ENCODE peak calls at places on chromosomes 4 and X, in seven cellular contexts. G, Z, K, M, D, Q and J are unnamed samples.
A peak's percentile ranks its signal among the peaks of the same experiment; 100 is the strongest.

GRCh38 chrX:20144491-20144890 is 2.9 kb upstream of the EIF1AX start:
- DNase-seq in Z (peak; percentile 73), M (peak; percentile 21), Q (peak; percentile 73), D (no peak), K (no peak), G (peak; percentile 66), J (no peak)

GRCh38 chr4:174521800-174522182 is 497 bp downstream of the HPGD start:
- DNase-seq in Q (peak; percentile 45), G (peak; percentile 15), Z (peak; percentile 22), K (peak; percentile 42), D (peak; percentile 57), M (no peak), J (peak; percentile 27)

GRCh38 chr4:42630908-42631307 is 26.0 kb downstream of the ATP8A1 start:
- DNase-seq in M (no peak), Z (no peak), D (no peak), K (no peak), Q (peak; percentile 64), G (no peak), J (no peak)

GRCh38 chr4:1297023-1297395 is 7.3 kb downstream of the MAEA start:
- DNase-seq in K (no peak), Q (no peak), Z (no peak), G (no peak), M (no peak), D (no peak), J (no peak)

GRCh38 chrX:2589186-2590020 is 88.6 kb upstream of the DHRSX start:
- DNase-seq in K (no peak), Q (peak; percentile 36), Z (peak; percentile 97), D (no peak), G (peak; percentile 61), M (no peak), J (no peak)

GRCh38 chrX:71532078-71532752 is 689 bp upstream of the OGT start:
- DNase-seq in G (peak; percentile 75), K (no peak), Q (peak; percentile 58), Z (peak; percentile 55), M (peak; percentile 38), D (peak; percentile 41), J (peak; percentile 85)

GRCh38 chr4:86603486-86603885 is 9.4 kb downstream of the PTPN13 start:
- DNase-seq in K (no peak), G (no peak), Q (no peak), M (no peak), Z (no peak), D (no peak), J (no peak)

GRCh38 chrX:15447985-15448639 is 45.0 kb downstream of the PIR start:
- DNase-seq in M (no peak), G (peak; percentile 49), D (no peak), Z (peak; percentile 23), K (no peak), Q (no peak), J (no peak)

GRCh38 chr4:140764785-140765392 is 8.7 kb upstream of the TBC1D9 start:
- DNase-seq in K (peak; percentile 48), Q (no peak), Z (peak; percentile 5), D (no peak), M (no peak), G (peak; percentile 2), J (peak; percentile 73)

GRCh38 chrX:44035576-44035975 is 62.4 kb upstream of the NDP start:
- DNase-seq in G (peak; percentile 67), Q (no peak), K (no peak), M (no peak), D (no peak), Z (no peak), J (no peak)

GRCh38 chrX:109472939-109473713 is 8.8 kb downstream of the GUCY2F start:
- DNase-seq in Z (peak; percentile 51), G (peak; percentile 66), D (peak; percentile 8), M (peak; percentile 7), K (peak; percentile 78), Q (peak; percentile 28), J (no peak)

GRCh38 chr4:38753021-38753806 is 29.6 kb downstream of the TLR10 start:
- DNase-seq in M (peak; percentile 99), Q (no peak), K (peak; percentile 97), G (peak; percentile 98), Z (peak; percentile 91), D (no peak), J (peak; percentile 89)

GRCh38 chr4:119026662-119027444 is 108.8 kb upstream of the MYOZ2 start:
- DNase-seq in Z (no peak), K (peak; percentile 19), M (no peak), Q (no peak), D (no peak), G (peak; percentile 12), J (no peak)

GRCh38 chr4:25900310-25900709 is 13.7 kb upstream of the SMIM20 start:
- DNase-seq in Q (peak; percentile 43), G (peak; percentile 61), D (no peak), Z (no peak), K (no peak), M (no peak), J (no peak)

GRCh38 chr4:154084864-154085263 is 296.0 kb upstream of the SFRP2 start:
- DNase-seq in Z (peak; percentile 78), M (no peak), K (no peak), Q (peak; percentile 67), D (no peak), G (peak; percentile 45), J (no peak)

GRCh38 chr4:133929540-133929939 is 272.0 kb downstream of the PABPC4L start:
- DNase-seq in G (no peak), Q (no peak), Z (no peak), K (no peak), M (peak; percentile 21), D (no peak), J (no peak)

GRCh38 chr4:78297075-78297815 is 240.1 kb downstream of the FRAS1 start:
- DNase-seq in Z (no peak), K (no peak), D (peak; percentile 16), G (peak; percentile 62), Q (no peak), M (peak; percentile 84), J (no peak)

GRCh38 chr4:75630174-75630931 is at the start of gene CDKL2:
- DNase-seq in Z (peak; percentile 64), K (peak; percentile 97), D (peak; percentile 83), Q (peak; percentile 80), M (peak; percentile 55), G (peak; percentile 53), J (peak; percentile 83)

GRCh38 chr4:53586121-53586816 is 5.0 kb downstream of the LNX1 start:
- DNase-seq in M (peak; percentile 96), G (peak; percentile 97), Q (peak; percentile 71), D (no peak), Z (peak; percentile 74), K (no peak), J (no peak)

GRCh38 chr4:133320576-133321170 is 171.6 kb downstream of the PCDH10 start:
- DNase-seq in D (peak; percentile 43), Z (peak; percentile 11), M (peak; percentile 42), K (peak; percentile 60), Q (peak; percentile 52), G (peak; percentile 36), J (no peak)

GRCh38 chr4:176660561-176660960 is 132.2 kb downstream of the VEGFC start:
- DNase-seq in G (peak; percentile 15), Z (no peak), D (no peak), Q (peak; percentile 46), M (no peak), K (peak; percentile 61), J (no peak)

GRCh38 chr4:175530655-175531054 is 281.4 kb downstream of the GPM6A start:
- DNase-seq in G (no peak), D (no peak), M (no peak), K (no peak), Z (no peak), Q (no peak), J (no peak)

GRCh38 chr4:128315756-128316520 is 28.3 kb upstream of the PGRMC2 start:
- DNase-seq in D (no peak), M (no peak), K (no peak), Q (no peak), Z (peak; percentile 59), G (no peak), J (no peak)

GRCh38 chrX:109974906-109975655 is 27.8 kb upstream of the TMEM164 start:
- DNase-seq in G (no peak), M (no peak), D (no peak), Z (no peak), Q (peak; percentile 3), K (no peak), J (no peak)

GRCh38 chr4:79650794-79651431 is 242.9 kb upstream of the GK2 start:
- DNase-seq in K (peak; percentile 30), D (no peak), G (peak; percentile 62), M (peak; percentile 93), Z (peak; percentile 44), Q (no peak), J (no peak)

GRCh38 chrX:107505223-107505622 is 55.8 kb downstream of the FRMPD3 start:
- DNase-seq in G (no peak), Q (peak; percentile 62), M (no peak), Z (no peak), D (no peak), K (no peak), J (no peak)

GRCh38 chrX:107507093-107507743 is 57.8 kb downstream of the FRMPD3 start:
- DNase-seq in G (no peak), Z (no peak), K (peak; percentile 15), Q (no peak), D (no peak), M (no peak), J (no peak)

GRCh38 chrX:107507744-107508117 is 58.3 kb downstream of the FRMPD3 start:
- DNase-seq in Z (no peak), Q (no peak), D (no peak), M (no peak), G (no peak), K (no peak), J (no peak)

GRCh38 chrX:107508925-107509324 is 59.5 kb downstream of the FRMPD3 start:
- DNase-seq in Z (no peak), M (no peak), D (no peak), G (no peak), K (peak; percentile 7), Q (no peak), J (no peak)

GRCh38 chrX:107506596-107507031 is 57.2 kb downstream of the FRMPD3 start:
- DNase-seq in K (peak; percentile 65), Z (no peak), D (no peak), M (no peak), Q (no peak), G (no peak), J (no peak)
- TF ChIP-seq EZH2 in K (no peak), Z (peak; percentile 15), D (no peak), M (no peak), Q (no peak), G (no peak), J (no peak)

GRCh38 chr4:8280158-8280875 is 10.8 kb downstream of the HTRA3 start:
- DNase-seq in D (no peak), G (no peak), M (no peak), Z (no peak), Q (no peak), K (no peak), J (no peak)
- H3K4me1 ChIP-seq in D (no peaks in the 10 kb centered on the region), G (peaks cover 33% of the 10 kb centered on the region), M (peaks cover 23% of the 10 kb centered on the region), Z (peaks cover 8% of the 10 kb centered on the region), Q (peaks cover 24% of the 10 kb centered on the region), K (no peaks in the 10 kb centered on the region), J (no peaks in the 10 kb centered on the region)

GRCh38 chr4:108037884-108038283 is 48.2 kb downstream of the HADH start:
- DNase-seq in D (no peak), Q (no peak), M (no peak), G (peak; percentile 23), K (no peak), Z (no peak), J (no peak)
- H2AFZ ChIP-seq in D (no peak overlapping the region), Q (no peak overlapping the region), M (no peak overlapping the region), G (no peak overlapping the region), K (no peak overlapping the region), Z (no peak overlapping the region), J (no peak overlapping the region)

DNA sequence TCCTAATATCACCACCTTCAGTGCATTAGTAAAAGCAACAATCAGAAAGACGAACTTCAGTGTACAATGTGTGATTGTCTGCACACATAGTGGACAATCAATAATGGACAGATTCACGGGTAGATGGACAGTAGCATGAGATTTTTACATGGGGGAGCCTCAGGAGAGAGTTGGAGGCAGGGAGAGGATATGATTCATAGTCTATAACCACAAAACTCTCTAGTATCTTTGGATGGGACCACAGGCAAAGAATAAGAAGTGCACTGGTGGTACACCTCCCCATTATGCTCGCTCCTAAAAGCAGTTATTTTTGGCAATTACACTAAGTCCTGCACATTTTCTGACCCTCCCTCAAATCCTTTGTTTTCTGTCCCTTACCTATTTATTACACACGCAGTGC is 624.4 kb upstream of the ACTRT1 start:
- DNase-seq in D (no peak), Q (no peak), K (no peak), G (no peak), M (no peak), Z (no peak), J (no peak)
- TF ChIP-seq EZH2 in D (no peak), Q (no peak), K (no peak), G (no peak), M (no peak), Z (no peak), J (no peak)